ENCODE peak calls at places on chromosome 3, in ten cellular contexts. L, V, P, F, W, U, E, X, S and A are unnamed samples.

GRCh38 chr3:25572919-25573385 is 91.8 kb downstream of the TOP2B start:
- DNase-seq in X (peak; percentile 43), U (peak; percentile 45), W (no peak), E (no peak), P (no peak), V (no peak), F (no peak), S (no peak), L (no peak), A (no peak)

GRCh38 chr3:44439499-44440295 is 37.8 kb downstream of the ZNF445 start:
- DNase-seq in W (peak; percentile 19), S (peak; percentile 78), F (peak; percentile 43), E (peak; percentile 78), L (no peak), X (no peak), P (peak; percentile 80), U (peak; percentile 85), V (peak; percentile 78), A (peak; percentile 51)

GRCh38 chr3:54999801-55000200 is 71.9 kb upstream of the LRTM1 start:
- DNase-seq in F (no peak), S (no peak), E (no peak), L (no peak), X (no peak), V (no peak), P (no peak), W (no peak), U (peak; percentile 78), A (no peak)

GRCh38 chr3:26596325-26596724 is 26.2 kb upstream of the LRRC3B start:
- DNase-seq in P (no peak), V (no peak), S (no peak), E (no peak), W (no peak), F (no peak), U (no peak), L (no peak), X (no peak), A (no peak)

GRCh38 chr3:158737987-158738615 is 5.8 kb upstream of the RARRES1 start:
- DNase-seq in S (no peak), L (no peak), V (no peak), U (no peak), P (no peak), E (no peak), W (no peak), F (no peak), X (no peak), A (no peak)

GRCh38 chr3:68057637-68058320 is 403.4 kb upstream of the SUCLG2 start:
- DNase-seq in V (peak; percentile 81), P (peak; percentile 73), E (peak; percentile 88), F (no peak), U (no peak), W (peak; percentile 26), L (no peak), S (peak; percentile 85), X (no peak), A (no peak)

GRCh38 chr3:58497074-58497473 is 5.2 kb downstream of the KCTD6 start:
- DNase-seq in P (no peak), X (no peak), S (no peak), V (no peak), E (no peak), U (no peak), W (no peak), L (peak; percentile 79), F (no peak), A (peak; percentile 67)

GRCh38 chr3:152271465-152272035 is 2.8 kb downstream of the MBNL1 start:
- DNase-seq in E (no peak), F (no peak), X (no peak), W (no peak), L (no peak), S (no peak), U (no peak), P (no peak), V (no peak), A (no peak)

GRCh38 chr3:111980716-111981456 is 2.1 kb downstream of the ABHD10 start:
- DNase-seq in V (no peak), W (no peak), E (no peak), F (no peak), S (no peak), P (no peak), X (no peak), U (no peak), L (no peak), A (no peak)

GRCh38 chr3:8560608-8561007 is 59.0 kb downstream of the LMCD1 start:
- DNase-seq in F (no peak), L (peak; percentile 91), S (no peak), V (no peak), E (no peak), U (peak; percentile 98), W (no peak), P (no peak), X (peak; percentile 69), A (no peak)

GRCh38 chr3:155078959-155079794 is 942 bp upstream of the MME start:
- DNase-seq in W (no peak), P (no peak), E (no peak), V (no peak), X (peak; percentile 70), U (no peak), S (no peak), L (no peak), F (no peak), A (no peak)

GRCh38 chr3:160477750-160478149 is 28.2 kb upstream of the TRIM59 start:
- DNase-seq in X (peak; percentile 43), S (no peak), U (no peak), F (no peak), W (no peak), L (peak; percentile 12), P (no peak), E (no peak), V (no peak), A (no peak)

GRCh38 chr3:55006277-55006676 is 78.4 kb upstream of the LRTM1 start:
- DNase-seq in U (no peak), S (no peak), W (no peak), X (no peak), E (no peak), V (no peak), P (no peak), F (no peak), L (no peak), A (no peak)

GRCh38 chr3:78712270-78712669 is 1055.5 kb downstream of the ROBO1 start:
- DNase-seq in U (no peak), E (no peak), S (no peak), V (no peak), L (no peak), F (no peak), P (no peak), W (no peak), X (no peak), A (no peak)

GRCh38 chr3:149587383-149587782 is 70.4 kb downstream of the WWTR1 start:
- DNase-seq in X (no peak), F (no peak), U (no peak), E (no peak), V (no peak), P (no peak), L (no peak), S (no peak), W (no peak), A (no peak)

GRCh38 chr3:100754563-100755334 is 45.5 kb downstream of the TFG start:
- DNase-seq in S (no peak), F (no peak), W (no peak), E (no peak), X (no peak), U (peak; percentile 12), V (no peak), L (no peak), P (no peak), A (no peak)

GRCh38 chr3:2303567-2303966 is 204.9 kb downstream of the CNTN4 start:
- DNase-seq in V (peak; percentile 8), F (no peak), W (no peak), E (no peak), S (peak; percentile 24), L (no peak), U (no peak), X (peak; percentile 1), P (no peak), A (peak; percentile 3)